ENCODE peak calls at places on chromosomes 1 and 21, in five cellular contexts. One of them, this sample, is unnamed.

GRCh38 chr1:34682452-34683223 is 72.2 kb upstream of the GJB5 start:
- DNase-seq in stomach: no peak
- DNase-seq in GM12878: no peak
- DNase-seq in ovary: no peak
- DNase-seq in A549: no peak
- DNase-seq in this sample: no peak

GRCh38 chr1:90359994-90360393 is 357.1 kb downstream of the BARHL2 start:
- DNase-seq in stomach: no peak
- DNase-seq in GM12878: no peak
- DNase-seq in ovary: no peak
- DNase-seq in A549: no peak
- DNase-seq in this sample: no peak

GRCh38 chr1:65827346-65827745 is 34.7 kb downstream of the PDE4B start:
- DNase-seq in stomach: no peak
- DNase-seq in GM12878: no peak
- DNase-seq in ovary: no peak
- DNase-seq in A549: no peak
- DNase-seq in this sample: no peak

GRCh38 chr1:39490596-39491145 is 765 bp upstream of the BMP8A start:
- DNase-seq in stomach: no peak
- DNase-seq in GM12878: no peak
- DNase-seq in ovary: no peak
- DNase-seq in A549: peak
- DNase-seq in this sample: no peak

GRCh38 chr1:111256988-111257658 is 29.6 kb downstream of the CHI3L2 start:
- DNase-seq in stomach: no peak
- DNase-seq in GM12878: no peak
- DNase-seq in ovary: no peak
- DNase-seq in A549: no peak
- DNase-seq in this sample: no peak

GRCh38 chr1:210681158-210681557 is 352.5 kb downstream of the HHAT start:
- DNase-seq in stomach: no peak
- DNase-seq in GM12878: no peak
- DNase-seq in ovary: no peak
- DNase-seq in A549: no peak
- DNase-seq in this sample: no peak

GRCh38 chr1:17060129-17060868 is 6.5 kb upstream of the SDHB start:
- DNase-seq in stomach: no peak
- DNase-seq in GM12878: no peak
- DNase-seq in ovary: no peak
- DNase-seq in A549: no peak
- DNase-seq in this sample: no peak

GRCh38 chr1:210654176-210654786 is 325.6 kb downstream of the HHAT start:
- DNase-seq in stomach: no peak
- DNase-seq in GM12878: no peak
- DNase-seq in ovary: no peak
- DNase-seq in A549: no peak
- DNase-seq in this sample: no peak

GRCh38 chr21:30541764-30542163 is at the start of gene KRTAP19-6:
- DNase-seq in stomach: no peak
- DNase-seq in GM12878: no peak
- DNase-seq in ovary: no peak
- DNase-seq in A549: no peak
- DNase-seq in this sample: no peak

GRCh38 chr1:113745425-113745824 is 13.9 kb downstream of the PHTF1 start:
- DNase-seq in stomach: no peak
- DNase-seq in GM12878: no peak
- DNase-seq in ovary: no peak
- DNase-seq in A549: no peak
- DNase-seq in this sample: no peak

GRCh38 chr1:22673486-22674409 is 20.7 kb downstream of the C1QB start:
- DNase-seq in stomach: peak
- DNase-seq in GM12878: no peak
- DNase-seq in ovary: no peak
- DNase-seq in A549: peak
- DNase-seq in this sample: peak

GRCh38 chr1:218711884-218712674 is 366.9 kb downstream of the TGFB2 start:
- DNase-seq in stomach: no peak
- DNase-seq in GM12878: no peak
- DNase-seq in ovary: no peak
- DNase-seq in A549: peak
- DNase-seq in this sample: no peak

GRCh38 chr1:56456426-56457101 is 122.8 kb downstream of the PLPP3 start:
- DNase-seq in stomach: no peak
- DNase-seq in GM12878: no peak
- DNase-seq in ovary: no peak
- DNase-seq in A549: peak
- DNase-seq in this sample: no peak

DNA sequence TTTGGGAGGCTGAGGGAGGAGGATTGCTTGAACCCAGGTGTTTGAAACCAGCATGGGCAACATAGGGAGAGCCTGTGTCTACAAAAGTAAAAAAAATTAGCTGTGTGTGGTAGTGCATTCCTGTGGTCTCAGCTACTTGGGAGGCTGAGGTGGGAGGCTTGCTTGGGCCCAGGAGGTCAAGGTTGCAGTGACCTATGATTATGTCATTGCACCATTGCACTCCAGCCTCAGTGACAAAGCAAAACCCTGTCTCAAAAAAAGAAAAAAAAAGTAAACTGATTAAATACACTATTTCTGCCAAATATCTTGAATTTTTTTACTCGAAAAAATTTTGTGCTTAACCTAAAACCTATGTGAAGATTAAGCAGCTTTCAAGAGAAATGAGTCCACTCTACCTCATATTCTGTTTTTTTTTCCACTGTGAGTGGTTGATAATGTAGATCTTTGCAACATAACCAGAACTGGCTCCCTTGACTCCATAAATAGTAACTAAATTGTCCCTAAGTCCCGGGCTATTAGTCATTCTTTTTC is 19.4 kb upstream of the ZNF281 start:
- DNase-seq in stomach: no peak
- DNase-seq in GM12878: no peak
- DNase-seq in ovary: peak
- DNase-seq in A549: no peak
- DNase-seq in this sample: no peak
- TF ChIP-seq EP300 in stomach: no peak
- TF ChIP-seq EP300 in GM12878: no peak
- TF ChIP-seq EP300 in ovary: no peak
- TF ChIP-seq EP300 in A549: peak
- TF ChIP-seq EP300 in this sample: no peak

DNA sequence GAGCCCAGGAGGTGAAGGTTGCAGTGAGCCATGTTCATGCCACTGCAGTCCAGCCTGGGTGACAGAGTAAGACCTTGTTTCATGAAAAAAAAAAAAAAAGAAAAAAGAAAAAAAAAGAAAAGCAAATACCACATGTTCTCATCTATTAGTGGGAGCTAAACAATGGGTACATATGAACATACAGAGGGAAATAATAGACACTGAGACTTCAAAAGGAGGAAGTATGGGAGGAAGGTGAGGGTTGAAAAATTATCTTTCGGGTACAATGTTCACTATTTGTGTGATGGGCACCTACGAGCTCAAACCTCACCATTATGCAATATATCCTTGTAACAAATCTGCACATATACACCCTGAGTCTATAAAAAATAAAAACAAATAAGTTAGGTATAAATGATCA is 6.4 kb downstream of the ITGB3BP start:
- DNase-seq in stomach: no peak
- DNase-seq in GM12878: no peak
- DNase-seq in ovary: no peak
- DNase-seq in A549: no peak
- DNase-seq in this sample: no peak
- H3K27ac ChIP-seq in stomach: no peak
- H3K27ac ChIP-seq in GM12878: no peak
- H3K27ac ChIP-seq in ovary: no peak
- H3K27ac ChIP-seq in A549: no peak
- H3K27ac ChIP-seq in this sample: no peak

DNA sequence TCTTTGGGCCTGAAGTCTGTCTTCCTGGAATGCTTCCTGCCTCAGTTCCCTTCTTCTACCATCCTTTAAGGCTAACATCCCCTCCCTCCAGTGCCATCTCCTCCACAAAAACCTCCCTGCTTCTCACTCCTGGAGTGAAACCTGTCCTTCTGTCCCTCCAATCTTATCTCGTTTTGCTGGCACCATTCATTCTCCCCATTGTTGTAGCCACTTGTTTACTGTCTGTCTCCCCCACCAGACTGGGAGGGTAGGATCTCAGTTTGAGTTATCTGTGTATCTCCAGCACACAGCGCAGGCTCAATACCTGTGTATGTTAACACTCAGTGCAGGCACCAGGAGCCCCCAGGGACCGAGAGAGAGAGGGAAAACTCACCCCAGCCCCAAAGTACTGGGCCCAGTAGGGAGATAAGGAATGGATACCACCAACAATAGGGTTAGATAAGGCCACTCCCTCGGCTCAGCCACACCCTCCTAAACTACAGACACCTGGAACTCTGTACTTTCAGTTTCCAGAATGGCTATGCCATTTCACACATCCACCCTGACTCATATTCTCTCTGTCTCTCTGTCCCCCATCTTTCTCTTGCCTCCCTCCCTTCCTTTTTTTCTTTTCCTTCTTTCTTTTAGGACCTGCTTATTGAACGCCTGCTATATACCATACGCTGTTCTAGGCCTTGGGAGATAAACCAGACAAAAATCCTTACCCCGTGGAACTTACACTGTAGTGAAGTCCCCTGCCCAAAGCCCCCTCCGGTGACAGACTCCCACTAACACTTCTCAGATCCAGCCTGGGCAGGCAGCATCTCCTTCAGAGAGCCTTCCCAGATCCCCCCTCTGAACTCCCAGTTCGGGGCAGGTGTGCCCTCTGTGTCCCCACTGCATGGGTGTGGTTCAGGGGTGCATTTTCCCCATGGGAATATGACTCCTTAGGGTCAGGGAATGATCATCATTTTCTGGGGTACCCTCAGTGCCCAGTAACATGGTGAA is 3.3 kb upstream of the SSBP3 start:
- DNase-seq in stomach: peak
- DNase-seq in GM12878: peak
- DNase-seq in ovary: no peak
- DNase-seq in A549: no peak
- DNase-seq in this sample: no peak
- TF ChIP-seq POLR2A in stomach: no peak
- TF ChIP-seq POLR2A in GM12878: no peak
- TF ChIP-seq POLR2A in ovary: no peak
- TF ChIP-seq POLR2A in A549: no peak
- TF ChIP-seq POLR2A in this sample: no peak

GRCh38 chr1:32650752-32651460 is at the start of gene RBBP4:
- DNase-seq in stomach: peak
- DNase-seq in GM12878: peak
- DNase-seq in ovary: peak
- DNase-seq in A549: peak
- DNase-seq in this sample: peak
- TF ChIP-seq EP300 in stomach: no peak
- TF ChIP-seq EP300 in GM12878: no peak
- TF ChIP-seq EP300 in ovary: peak
- TF ChIP-seq EP300 in A549: no peak
- TF ChIP-seq EP300 in this sample: peak